ENCODE peak calls at places on chromosomes 3 and 15, in seven cellular contexts. Z is fibroblast of lung; J is GM10248; M is cardiac muscle cell; V is adipocyte; W is stimulated activated naive CD8-positive, alpha-beta T cell treated with anti-CD3 and anti-CD28 coated beads, Interleukin-15, Interleukin-2, amounts not matched to agents 100 U/mL and 50 U/mL, for 24 hours; C is Ammon's horn. S is an unnamed sample.

GRCh38 chr3:194035406-194036138 is 100.4 kb upstream of the HES1 start:
- DNase-seq in C (no peak), Z (no peak), W (no peak), M (no peak), J (no peak), V (no peak), S (no peak)

GRCh38 chr3:138329127-138329983 is at the start of gene NME9:
- DNase-seq in V (peak; percentile 88), W (peak; percentile 89), C (peak; percentile 95), J (peak; percentile 71), M (peak; percentile 98), Z (peak; percentile 71), S (peak; percentile 72)

GRCh38 chr15:90154861-90155626 is 46.1 kb upstream of the SEMA4B start:
- DNase-seq in M (no peak), W (no peak), J (no peak), V (peak; percentile 65), Z (peak; percentile 89), C (no peak), S (no peak)

GRCh38 chr3:141000027-141000663 is 51.0 kb upstream of the SPSB4 start:
- DNase-seq in M (peak; percentile 82), W (peak; percentile 54), J (peak; percentile 44), Z (peak; percentile 52), V (peak; percentile 67), C (peak; percentile 86), S (peak; percentile 65)

GRCh38 chr3:12967751-12968209 is 105.4 kb downstream of the IQSEC1 start:
- DNase-seq in C (peak; percentile 96), V (peak; percentile 97), W (peak; percentile 90), J (peak; percentile 100), Z (peak; percentile 90), M (peak; percentile 93), S (peak; percentile 92)

GRCh38 chr3:81958967-81959625 is 197.7 kb upstream of the GBE1 start:
- DNase-seq in J (no peak), M (no peak), C (no peak), Z (peak; percentile 12), W (no peak), V (peak; percentile 51), S (peak; percentile 0)

GRCh38 chr15:31824009-31824408 is 206.3 kb upstream of the CHRNA7 start:
- DNase-seq in V (no peak), W (no peak), J (no peak), M (no peak), C (peak; percentile 47), Z (no peak), S (no peak)

GRCh38 chr3:73206006-73206405 is 144.5 kb downstream of the EBLN2 start:
- DNase-seq in V (no peak), Z (no peak), J (no peak), M (no peak), C (no peak), W (no peak), S (no peak)

GRCh38 chr3:142976621-142977398 is 13.3 kb upstream of the PAQR9 start:
- DNase-seq in J (no peak), M (no peak), Z (peak; percentile 91), V (peak; percentile 94), W (no peak), C (peak; percentile 70), S (peak; percentile 49)

GRCh38 chr3:101261506-101261905 is 58.9 kb downstream of the IMPG2 start:
- DNase-seq in V (peak; percentile 49), W (no peak), M (no peak), Z (peak; percentile 22), J (no peak), C (peak; percentile 24), S (no peak)

GRCh38 chr3:185822957-185823279 is 1.9 kb downstream of the IGF2BP2 start:
- DNase-seq in C (no peak), J (no peak), M (no peak), W (no peak), Z (no peak), V (no peak), S (no peak)

GRCh38 chr3:183192650-183193300 is 30.2 kb upstream of the LAMP3 start:
- DNase-seq in M (no peak), W (no peak), J (no peak), Z (no peak), V (no peak), C (no peak), S (no peak)

GRCh38 chr3:32018723-32019564 is 37.4 kb downstream of the ZNF860 start:
- DNase-seq in J (peak; percentile 42), Z (peak; percentile 82), V (peak; percentile 87), C (peak; percentile 59), W (no peak), M (peak; percentile 61), S (peak; percentile 55)

GRCh38 chr3:184361532-184361931 is at the start of the genes CLCN2 and POLR2H:
- DNase-seq in W (peak; percentile 68), M (peak; percentile 92), V (peak; percentile 87), Z (peak; percentile 48), C (peak; percentile 62), J (peak; percentile 79), S (peak; percentile 70)

GRCh38 chr15:43249699-43250203 is 17.0 kb downstream of the TGM5 start:
- DNase-seq in C (no peak), W (peak; percentile 55), Z (peak; percentile 50), V (peak; percentile 11), M (no peak), J (peak; percentile 70), S (no peak)

GRCh38 chr15:34753236-34753894 is 1.4 kb downstream of the GJD2 start:
- DNase-seq in V (peak; percentile 69), M (peak; percentile 86), Z (peak; percentile 69), W (no peak), C (no peak), J (no peak), S (peak; percentile 80)

GRCh38 chr3:62168356-62168755 is 205.0 kb downstream of the FEZF2 start:
- DNase-seq in C (no peak), V (no peak), W (no peak), M (no peak), Z (no peak), J (no peak), S (no peak)

GRCh38 chr15:25060472-25060803 is 105.7 kb downstream of the SNRPN start:
- DNase-seq in J (no peak), M (no peak), Z (no peak), W (no peak), C (no peak), V (no peak), S (no peak)

GRCh38 chr15:30042556-30042955 is 40.2 kb upstream of the GOLGA8J start:
- DNase-seq in J (no peak), Z (peak; percentile 17), W (no peak), C (no peak), M (no peak), V (no peak), S (no peak)

GRCh38 chr15:90190606-90191343 is 10.4 kb upstream of the SEMA4B start:
- DNase-seq in W (no peak), J (peak; percentile 62), M (no peak), Z (no peak), V (no peak), C (no peak), S (no peak)

GRCh38 chr3:123880998-123881561 is 3.1 kb downstream of the MYLK start:
- DNase-seq in V (peak; percentile 67), M (peak; percentile 14), Z (peak; percentile 68), W (no peak), J (no peak), C (no peak), S (peak; percentile 63)

GRCh38 chr15:45112592-45113379 is 1.2 kb downstream of the DUOX2 start:
- DNase-seq in C (no peak), W (no peak), J (no peak), M (peak; percentile 28), Z (no peak), V (no peak), S (no peak)

GRCh38 chr3:16085884-16086608 is 88.4 kb upstream of the GALNT15 start:
- DNase-seq in M (no peak), Z (peak; percentile 40), J (no peak), W (no peak), C (peak; percentile 92), V (no peak), S (peak; percentile 49)

GRCh38 chr15:101014276-101014675 is 95.1 kb downstream of the LRRK1 start:
- DNase-seq in M (no peak), W (no peak), J (no peak), V (no peak), Z (no peak), C (no peak), S (no peak)

GRCh38 chr3:123013876-123014275 is 13.7 kb downstream of the SEMA5B start:
- DNase-seq in M (no peak), Z (no peak), V (no peak), C (no peak), W (no peak), J (no peak), S (no peak)

GRCh38 chr3:188320757-188321156 is 166.8 kb downstream of the LPP start:
- DNase-seq in J (no peak), C (no peak), W (no peak), M (no peak), Z (no peak), V (peak; percentile 44), S (no peak)

GRCh38 chr3:126057936-126058335 is 26.0 kb downstream of the SLC41A3 start:
- DNase-seq in Z (no peak), V (no peak), W (no peak), C (no peak), M (no peak), J (peak; percentile 3), S (no peak)

GRCh38 chr3:120795017-120795648 is 52.6 kb downstream of the GTF2E1 start:
- DNase-seq in W (peak; percentile 86), Z (peak; percentile 82), J (peak; percentile 47), C (peak; percentile 65), V (peak; percentile 93), M (peak; percentile 90), S (peak; percentile 83)

GRCh38 chr3:9503283-9503682 is 50.3 kb downstream of the LHFPL4 start:
- DNase-seq in C (peak; percentile 75), W (peak; percentile 78), V (peak; percentile 82), J (peak; percentile 78), Z (peak; percentile 63), M (peak; percentile 81), S (peak; percentile 82)

GRCh38 chr3:13705702-13706280 is 156.9 kb downstream of the FBLN2 start:
- DNase-seq in M (no peak), W (no peak), J (no peak), V (no peak), Z (no peak), C (no peak), S (no peak)

GRCh38 chr3:87260270-87260669 is 16.1 kb downstream of the POU1F1 start:
- DNase-seq in Z (peak; percentile 63), J (peak; percentile 24), W (peak; percentile 61), M (peak; percentile 67), V (peak; percentile 86), C (peak; percentile 50), S (peak; percentile 69)

GRCh38 chr15:25838871-25839195 is 24.3 kb downstream of the ATP10A start:
- DNase-seq in V (no peak), M (no peak), W (no peak), Z (no peak), J (no peak), C (no peak), S (no peak)